ENCODE peak calls at places on chromosomes 11 and 22, in seven cellular contexts. O, Z, R, A, E, W and Y are unnamed samples.

GRCh38 chr11:65504671-65505433 is 6.0 kb downstream of the MALAT1 start:
- DNase-seq in O (no peak), Z (no peak), R (no peak), A (no peak), E (no peak), W (no peak), Y (no peak)

GRCh38 chr22:35811670-35812069 is 94.0 kb downstream of the APOL5 start:
- DNase-seq in O (no peak), Z (no peak), R (no peak), A (no peak), E (no peak), W (no peak), Y (no peak)

GRCh38 chr11:120682866-120683265 is 171.3 kb downstream of the GRIK4 start:
- DNase-seq in O (no peak), Z (no peak), R (no peak), A (no peak), E (no peak), W (no peak), Y (no peak)

GRCh38 chr11:6258571-6258998 is 1.1 kb upstream of the CCKBR start:
- DNase-seq in O (no peak), Z (no peak), R (no peak), A (no peak), E (no peak), W (no peak), Y (no peak)

GRCh38 chr11:16777576-16777975 is 39.1 kb downstream of the C11orf58 start:
- DNase-seq in O (no peak), Z (no peak), R (no peak), A (no peak), E (no peak), W (no peak), Y (no peak)

GRCh38 chr22:34508797-34509196 is 557.2 kb upstream of the ISX start:
- DNase-seq in O (no peak), Z (no peak), R (no peak), A (no peak), E (no peak), W (no peak), Y (no peak)

GRCh38 chr11:17013548-17014320 is 480 bp downstream of the PLEKHA7 start:
- DNase-seq in O (no peak), Z (peak), R (no peak), A (no peak), E (peak), W (no peak), Y (peak)

GRCh38 chr11:87851234-87851633 is 324.0 kb downstream of the RAB38 start:
- DNase-seq in O (no peak), Z (no peak), R (peak), A (no peak), E (no peak), W (no peak), Y (no peak)

GRCh38 chr22:19181786-19182471 is 3.4 kb upstream of the SLC25A1 start:
- DNase-seq in O (no peak), Z (peak), R (no peak), A (no peak), E (no peak), W (no peak), Y (no peak)

GRCh38 chr11:131671764-131672163 is 301.3 kb downstream of the NTM start:
- DNase-seq in O (no peak), Z (no peak), R (no peak), A (no peak), E (no peak), W (no peak), Y (no peak)

GRCh38 chr11:73670808-73671207 is 24.4 kb downstream of the PLEKHB1 start:
- DNase-seq in O (no peak), Z (no peak), R (no peak), A (no peak), E (no peak), W (no peak), Y (no peak)

GRCh38 chr11:107354780-107355179 is 102.8 kb downstream of the CWF19L2 start:
- DNase-seq in O (no peak), Z (no peak), R (no peak), A (no peak), E (no peak), W (no peak), Y (no peak)

GRCh38 chr11:132260636-132261035 is 890.2 kb downstream of the NTM start:
- DNase-seq in O (no peak), Z (no peak), R (no peak), A (no peak), E (no peak), W (no peak), Y (no peak)

GRCh38 chr11:60950933-60951610 is 904 bp downstream of the SLC15A3 start:
- DNase-seq in O (no peak), Z (peak), R (no peak), A (no peak), E (no peak), W (no peak), Y (peak)

GRCh38 chr11:28673687-28674431 is 565.7 kb downstream of the METTL15 start:
- DNase-seq in O (peak), Z (no peak), R (no peak), A (no peak), E (no peak), W (no peak), Y (no peak)

GRCh38 chr11:20109731-20110445 is 50.4 kb downstream of the DBX1 start:
- DNase-seq in O (no peak), Z (no peak), R (no peak), A (no peak), E (no peak), W (no peak), Y (no peak)

GRCh38 chr11:3655548-3655947 is 10.6 kb downstream of the ART1 start:
- DNase-seq in O (no peak), Z (no peak), R (no peak), A (no peak), E (no peak), W (no peak), Y (no peak)

GRCh38 chr11:450809-451451 is 851 bp downstream of the PTDSS2 start:
- DNase-seq in O (peak), Z (peak), R (peak), A (peak), E (peak), W (peak), Y (peak)

GRCh38 chr11:116180806-116181600 is 591.8 kb downstream of the BUD13 start:
- DNase-seq in O (no peak), Z (no peak), R (no peak), A (no peak), E (no peak), W (no peak), Y (no peak)

GRCh38 chr22:46416537-46417267 is 81.2 kb downstream of the TRMU start:
- DNase-seq in O (peak), Z (no peak), R (no peak), A (no peak), E (no peak), W (no peak), Y (no peak)

GRCh38 chr11:77821349-77821851 is 456 bp downstream of the AAMDC start:
- DNase-seq in O (no peak), Z (peak), R (no peak), A (no peak), E (peak), W (no peak), Y (peak)

GRCh38 chr11:86370922-86371614 is 3.6 kb upstream of the CCDC81 start:
- DNase-seq in O (no peak), Z (no peak), R (no peak), A (no peak), E (no peak), W (no peak), Y (no peak)

GRCh38 chr11:75325713-75326438 is 25.6 kb downstream of the ARRB1 start:
- DNase-seq in O (peak), Z (peak), R (peak), A (peak), E (no peak), W (no peak), Y (no peak)

GRCh38 chr11:116613201-116613910 is 159.4 kb downstream of the BUD13 start:
- DNase-seq in O (no peak), Z (no peak), R (no peak), A (peak), E (no peak), W (no peak), Y (no peak)

GRCh38 chr22:35651085-35651484 is 2.8 kb downstream of the APOL6 start:
- DNase-seq in O (no peak), Z (no peak), R (no peak), A (no peak), E (no peak), W (no peak), Y (no peak)

GRCh38 chr11:20093775-20094174 is 66.5 kb downstream of the DBX1 start:
- DNase-seq in O (no peak), Z (no peak), R (no peak), A (no peak), E (no peak), W (no peak), Y (no peak)

GRCh38 chr11:70448983-70449567 is 50.7 kb downstream of the CTTN start:
- DNase-seq in O (no peak), Z (no peak), R (no peak), A (no peak), E (no peak), W (no peak), Y (no peak)

GRCh38 chr22:33757443-33758124 is 162.7 kb downstream of the LARGE1 start:
- DNase-seq in O (no peak), Z (no peak), R (no peak), A (no peak), E (no peak), W (no peak), Y (no peak)

GRCh38 chr11:77879218-77879617 is 58.3 kb downstream of the AAMDC start:
- DNase-seq in O (no peak), Z (no peak), R (no peak), A (peak), E (no peak), W (no peak), Y (no peak)

GRCh38 chr11:116517077-116517476 is 255.7 kb downstream of the BUD13 start:
- DNase-seq in O (no peak), Z (no peak), R (no peak), A (no peak), E (no peak), W (no peak), Y (no peak)

GRCh38 chr22:19770349-19771220 is 10.0 kb downstream of the TBX1 start:
- DNase-seq in O (no peak), Z (no peak), R (no peak), A (no peak), E (no peak), W (no peak), Y (no peak)

GRCh38 chr11:63920870-63921417 is 4.0 kb upstream of the RCOR2 start:
- DNase-seq in O (no peak), Z (peak), R (no peak), A (no peak), E (no peak), W (no peak), Y (peak)

GRCh38 chr11:94785509-94785908 is 17.4 kb downstream of the AMOTL1 start:
- DNase-seq in O (no peak), Z (no peak), R (no peak), A (no peak), E (no peak), W (no peak), Y (no peak)

GRCh38 chr22:46275455-46276129 is 7.8 kb downstream of the TTC38 start:
- DNase-seq in O (no peak), Z (no peak), R (no peak), A (no peak), E (no peak), W (no peak), Y (no peak)

GRCh38 chr11:117972589-117973445 is 13.4 kb upstream of the IL10RA start:
- DNase-seq in O (no peak), Z (no peak), R (no peak), A (no peak), E (no peak), W (no peak), Y (no peak)